ENCODE peak calls at places on chromosome 9, in ten cellular contexts. V is cardiac fibroblast, W is mesothelial cell of epicardium, U is left lung, L is GM10248, E is endothelial cell of umbilical vein, T is adrenal gland, O is pancreas, G is uterus, F is mammary epithelial cell. K is an unnamed sample.

GRCh38 chr9:96618209-96619108 is 1.2 kb downstream of the CDC14B start:
- DNase-seq in V (peak; percentile 58), T (peak; percentile 65), F (peak; percentile 43), O (peak; percentile 82), W (peak; percentile 28), G (no peak), L (no peak), U (peak; percentile 41), E (peak; percentile 10), K (no peak)

GRCh38 chr9:31776471-31776870 is 608.0 kb upstream of the ACO1 start:
- DNase-seq in E (peak; percentile 85), V (no peak), G (peak; percentile 34), L (no peak), O (no peak), W (no peak), U (no peak), T (peak; percentile 46), F (peak; percentile 26), K (no peak)

GRCh38 chr9:136338511-136338910 is 11.2 kb downstream of the GPSM1 start:
- DNase-seq in T (no peak), U (no peak), O (no peak), E (no peak), F (no peak), L (no peak), G (no peak), W (no peak), V (no peak), K (no peak)

GRCh38 chr9:132637351-132637750 is 32.4 kb downstream of the DDX31 start:
- DNase-seq in W (no peak), F (no peak), O (no peak), E (no peak), L (no peak), T (no peak), U (no peak), G (no peak), V (no peak), K (no peak)

GRCh38 chr9:37839491-37840461 is 39.2 kb downstream of the DCAF10 start:
- DNase-seq in G (no peak), W (no peak), F (peak; percentile 19), U (no peak), L (no peak), E (peak; percentile 41), O (no peak), V (peak; percentile 46), T (no peak), K (no peak)

GRCh38 chr9:75993434-75993833 is 103.0 kb downstream of the PCSK5 start:
- DNase-seq in G (no peak), W (no peak), E (peak; percentile 66), U (no peak), V (peak; percentile 75), F (peak; percentile 52), T (no peak), L (no peak), O (no peak), K (no peak)

GRCh38 chr9:34869390-34869789 is 88.7 kb upstream of the PHF24 start:
- DNase-seq in T (no peak), O (no peak), F (peak; percentile 10), W (no peak), V (peak; percentile 57), L (no peak), U (no peak), E (peak; percentile 19), G (no peak), K (no peak)

GRCh38 chr9:33129886-33130284 is 37.3 kb downstream of the B4GALT1 start:
- DNase-seq in U (peak; percentile 29), G (no peak), F (no peak), L (peak; percentile 61), V (no peak), E (no peak), W (no peak), T (no peak), O (no peak), K (no peak)

GRCh38 chr9:112378441-112379176 is 1.3 kb upstream of the HSDL2 start:
- DNase-seq in U (peak; percentile 35), T (no peak), L (no peak), V (peak; percentile 8), E (peak; percentile 16), O (no peak), G (no peak), W (no peak), F (peak; percentile 58), K (peak; percentile 76)

DNA sequence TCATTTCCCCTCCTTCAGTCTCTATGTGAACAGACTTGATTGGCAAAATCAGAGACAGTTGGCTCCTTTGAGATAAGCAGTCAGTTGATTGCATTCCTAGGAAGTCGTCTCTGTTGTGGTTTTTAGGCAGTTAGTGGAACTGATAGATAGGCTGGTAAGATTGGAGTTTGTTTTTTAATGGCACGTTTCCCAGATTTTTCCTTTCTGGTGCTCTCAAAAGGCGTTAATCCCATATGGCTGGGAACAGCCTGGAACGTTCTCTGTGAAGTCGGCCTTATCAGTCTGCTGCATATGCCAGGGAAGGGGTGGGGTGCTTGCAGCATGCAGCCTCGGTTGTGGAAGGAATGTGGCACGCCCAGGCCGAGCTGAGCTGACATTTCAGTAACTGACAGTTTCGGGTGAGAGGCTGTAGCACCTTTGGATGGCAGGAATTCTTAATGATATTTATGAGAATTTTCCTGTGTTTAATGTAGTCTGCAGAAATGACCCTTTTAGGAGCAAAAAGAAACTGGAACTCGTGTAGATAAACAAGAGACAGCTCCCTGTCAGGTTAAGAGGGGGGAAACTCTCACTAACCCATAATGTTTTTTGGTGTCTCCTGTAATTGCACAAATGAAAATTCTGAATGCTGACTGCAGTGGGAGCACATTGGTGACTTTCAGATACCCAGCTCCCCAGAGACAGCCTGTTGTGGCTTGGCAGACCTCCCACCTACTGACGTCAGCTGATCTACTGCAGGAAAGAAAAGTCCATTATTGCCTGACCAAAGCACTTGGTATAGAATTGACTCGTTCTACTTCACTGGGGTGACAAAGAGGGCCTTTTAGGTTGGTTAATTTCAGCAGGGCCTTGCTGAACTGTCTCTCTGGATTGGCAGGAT is 6.3 kb downstream of the SPTAN1 start:
- DNase-seq in T (peak; percentile 86), G (peak; percentile 83), L (peak; percentile 75), U (peak; percentile 82), W (peak; percentile 53), V (peak; percentile 94), E (peak; percentile 97), O (peak; percentile 83), F (peak; percentile 88), K (no peak)
- TF ChIP-seq CTCF in T (no peak), G (no peak), L (no peak), U (no peak), W (no peak), V (no peak), E (no peak), O (no peak), F (no peak), K (no peak)

DNA sequence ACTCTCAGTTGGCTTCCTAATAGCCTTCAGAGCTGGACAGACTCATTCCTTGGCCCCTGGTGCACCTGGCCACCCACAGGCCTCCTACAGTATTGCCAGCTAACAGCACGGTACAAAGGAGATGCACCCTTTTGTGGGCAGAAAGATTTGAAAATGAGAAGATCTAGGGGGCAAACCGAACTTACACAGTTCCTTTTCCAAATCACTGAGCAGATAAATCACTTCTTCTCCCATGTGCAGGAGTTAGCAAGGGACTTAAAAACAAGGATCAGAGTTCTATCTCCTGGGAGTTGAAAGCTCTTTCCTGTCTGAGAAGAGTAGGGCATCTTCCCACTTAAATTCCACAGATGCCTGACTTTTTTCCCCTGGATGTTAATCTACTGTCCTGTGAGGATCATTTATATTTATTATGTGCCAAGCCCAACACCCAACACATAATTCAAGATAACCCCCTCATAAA is 207.4 kb upstream of the DAPK1 start:
- DNase-seq in E (no peak), V (peak; percentile 51), L (no peak), U (no peak), T (no peak), W (no peak), G (no peak), F (peak; percentile 24), O (no peak), K (no peak)
- TF ChIP-seq CTCF in E (no peak), V (peak; percentile 62), L (no peak), U (no peak), T (no peak), W (peak; percentile 20), G (no peak), F (peak; percentile 42), O (no peak), K (peak; percentile 49)

GRCh38 chr9:123435471-123435870 is 79.5 kb downstream of the CRB2 start:
- DNase-seq in G (no peak), T (no peak), U (no peak), E (no peak), W (no peak), V (no peak), O (no peak), F (no peak), L (no peak), K (no peak)

GRCh38 chr9:123437201-123437600 is 81.2 kb downstream of the CRB2 start:
- DNase-seq in U (no peak), L (no peak), W (no peak), O (no peak), E (no peak), V (no peak), G (no peak), F (no peak), T (no peak), K (no peak)

GRCh38 chr9:123432331-123433236 is 76.6 kb downstream of the CRB2 start:
- DNase-seq in U (no peak), L (no peak), T (no peak), F (no peak), E (no peak), G (no peak), V (no peak), O (no peak), W (no peak), K (no peak)

GRCh38 chr9:123431581-123431980 is 75.6 kb downstream of the CRB2 start:
- DNase-seq in T (no peak), G (no peak), W (no peak), F (no peak), L (no peak), U (no peak), E (no peak), O (no peak), V (no peak), K (no peak)

GRCh38 chr9:123434619-123435240 is 78.7 kb downstream of the CRB2 start:
- DNase-seq in L (no peak), F (no peak), O (no peak), E (no peak), U (no peak), T (no peak), W (no peak), G (no peak), V (peak; percentile 22), K (no peak)
- TF ChIP-seq CTCF in L (no peak), F (no peak), O (no peak), E (no peak), U (no peak), T (no peak), W (no peak), G (no peak), V (no peak), K (no peak)

DNA sequence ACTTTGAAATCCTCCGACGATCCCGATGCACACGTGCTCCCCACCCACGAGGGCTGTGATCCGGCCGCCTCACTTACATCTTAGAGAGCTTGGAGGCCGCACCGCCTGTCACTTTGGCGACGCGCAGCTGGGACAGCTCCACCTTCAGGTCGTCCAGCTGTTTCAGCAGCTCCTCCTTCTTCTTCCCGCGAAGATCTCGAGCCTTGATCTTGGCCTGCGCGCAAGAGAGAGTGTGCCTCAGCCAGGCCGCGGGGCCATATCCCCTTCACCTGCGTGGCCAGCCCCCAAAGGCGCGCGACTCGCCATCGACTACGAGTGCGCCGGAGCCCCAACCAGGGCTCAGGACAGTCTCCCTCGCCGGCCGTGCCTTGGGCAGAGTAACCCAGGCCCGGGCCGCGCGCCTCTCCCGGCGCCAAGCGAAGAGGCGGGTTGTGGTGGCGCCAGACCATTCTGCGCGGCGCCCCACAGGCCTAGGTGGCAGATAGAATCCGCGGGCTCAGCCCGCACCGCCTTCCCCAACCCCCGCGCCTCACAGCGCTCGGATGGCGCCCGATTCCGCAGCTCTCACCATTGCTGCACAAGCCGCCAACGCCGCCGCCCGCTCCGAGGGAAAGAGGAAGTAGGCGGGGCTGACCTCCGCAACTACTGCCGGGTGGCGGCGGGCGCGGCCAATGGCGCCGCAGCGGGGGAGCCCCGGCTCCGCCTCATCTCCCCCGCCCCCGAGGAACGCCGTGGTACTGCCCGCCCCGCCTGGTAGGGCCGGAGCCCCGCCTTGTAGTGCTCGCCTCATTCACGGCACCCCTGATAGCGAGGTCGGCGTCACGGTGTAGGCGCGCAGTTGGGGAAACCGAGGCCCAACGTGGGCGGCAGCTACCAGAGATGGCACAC is at the start of the genes ARPC5L and RPL35:
- DNase-seq in G (peak; percentile 92), V (peak; percentile 92), E (peak; percentile 94), O (peak; percentile 97), T (peak; percentile 94), L (peak; percentile 99), W (peak; percentile 96), F (peak; percentile 93), U (peak; percentile 97), K (peak; percentile 98)
- TF ChIP-seq CTCF in G (peak; percentile 8), V (no peak), E (peak; percentile 15), O (no peak), T (peak; percentile 45), L (no peak), W (peak; percentile 34), F (no peak), U (no peak), K (peak; percentile 48)

K was measured in osteocyte.